ENCODE peak calls at places on chromosomes 16 and 17, in nine cellular contexts. S is HT1080, V is ACHN, T is NCI-H774, Q is neural crest cell, F is HFF-Myc, W is mucosa of gallbladder, I is nephron progenitor cell, X is A549. Y is an unnamed sample.

GRCh38 chr17:47675380-47676198 is 18.4 kb upstream of the TBKBP1 start:
- DNase-seq in S (no peak), V (no peak), T (no peak), Q (no peak), F (no peak), W (no peak), I (no peak), X (no peak), Y (no peak)

GRCh38 chr16:20898938-20899502 is 1.1 kb downstream of the DCUN1D3 start:
- DNase-seq in S (no peak), V (peak), T (no peak), Q (no peak), F (no peak), W (no peak), I (no peak), X (no peak), Y (no peak)

GRCh38 chr17:78104540-78104941 is 24.0 kb downstream of the TMC6 start:
- DNase-seq in S (no peak), V (no peak), T (no peak), Q (no peak), F (no peak), W (no peak), I (no peak), X (no peak), Y (no peak)

GRCh38 chr17:18319604-18320256 is 4.6 kb downstream of the SMCR8 start:
- DNase-seq in S (peak), V (peak), T (no peak), Q (peak), F (peak), W (no peak), I (peak), X (peak), Y (no peak)

GRCh38 chr17:74393323-74393942 is 26.1 kb downstream of the GPR142 start:
- DNase-seq in S (no peak), V (no peak), T (no peak), Q (no peak), F (no peak), W (no peak), I (no peak), X (no peak), Y (no peak)

GRCh38 chr17:67008101-67008500 is 36.3 kb upstream of the CACNG1 start:
- DNase-seq in S (no peak), V (no peak), T (no peak), Q (no peak), F (no peak), W (no peak), I (no peak), X (no peak), Y (no peak)

GRCh38 chr17:30597776-30598288 is 120.6 kb downstream of the GOSR1 start:
- DNase-seq in S (no peak), V (no peak), T (no peak), Q (no peak), F (no peak), W (no peak), I (no peak), X (no peak), Y (no peak)

GRCh38 chr17:17155568-17155967 is 50.6 kb downstream of the PLD6 start:
- DNase-seq in S (no peak), V (peak), T (no peak), Q (no peak), F (no peak), W (no peak), I (no peak), X (peak), Y (no peak)

GRCh38 chr16:28826141-28826540 is 3.3 kb downstream of the ATXN2L start:
- DNase-seq in S (peak), V (no peak), T (no peak), Q (no peak), F (no peak), W (no peak), I (no peak), X (peak), Y (no peak)

GRCh38 chr17:49260011-49260921 is 29.7 kb upstream of the PHOSPHO1 start:
- DNase-seq in S (peak), V (peak), T (no peak), Q (peak), F (peak), W (peak), I (peak), X (peak), Y (peak)

GRCh38 chr17:71975998-71976649 is 144.7 kb upstream of the SOX9 start:
- DNase-seq in S (peak), V (peak), T (no peak), Q (peak), F (peak), W (peak), I (no peak), X (peak), Y (peak)

GRCh38 chr16:81275795-81276194 is 37.3 kb downstream of the BCO1 start:
- DNase-seq in S (no peak), V (no peak), T (no peak), Q (no peak), F (no peak), W (peak), I (no peak), X (no peak), Y (no peak)

GRCh38 chr17:77654861-77655260 is 303.6 kb upstream of the TNRC6C start:
- DNase-seq in S (no peak), V (no peak), T (no peak), Q (no peak), F (no peak), W (no peak), I (no peak), X (no peak), Y (no peak)

Y was measured in osteocyte.